ENCODE peak calls at places on chromosomes 7 and 10, in five cellular contexts. U, H, C, M and G are unnamed samples.

GRCh38 chr10:77836299-77836820 is 90.2 kb downstream of the DLG5 start:
- DNase-seq in U (peak; percentile 89), H (no peak), M (peak; percentile 27), C (peak; percentile 68), G (peak; percentile 90)

GRCh38 chr7:105149827-105150226 is 135.8 kb downstream of the KMT2E start:
- DNase-seq in U (no peak), C (no peak), H (peak; percentile 45), M (no peak), G (no peak)

GRCh38 chr7:47190462-47190861 is 391.4 kb downstream of the TNS3 start:
- DNase-seq in H (no peak), C (no peak), M (no peak), U (no peak), G (no peak)

GRCh38 chr10:133261726-133262325 is 14.8 kb downstream of the ADAM8 start:
- DNase-seq in C (peak; percentile 95), H (peak; percentile 89), U (peak; percentile 77), M (peak; percentile 82), G (no peak)

GRCh38 chr10:60870803-60871202 is 73.2 kb downstream of the RHOBTB1 start:
- DNase-seq in U (no peak), M (no peak), H (no peak), C (no peak), G (no peak)

GRCh38 chr7:40008218-40008815 is 58.3 kb downstream of the CDK13 start:
- DNase-seq in M (no peak), C (no peak), U (no peak), H (peak; percentile 89), G (no peak)

GRCh38 chr10:93893646-93894515 is at the start of gene SLC35G1:
- DNase-seq in M (peak; percentile 44), H (peak; percentile 84), U (peak; percentile 57), C (peak; percentile 86), G (no peak)

GRCh38 chr10:45470098-45471012 is 96.3 kb downstream of the ALOX5 start:
- DNase-seq in H (peak; percentile 18), M (no peak), C (no peak), U (peak; percentile 68), G (peak; percentile 32)

GRCh38 chr7:139936760-139937310 is 107.8 kb downstream of the TBXAS1 start:
- DNase-seq in U (no peak), C (no peak), H (peak; percentile 67), M (no peak), G (no peak)

GRCh38 chr7:104926905-104927454 is 87.0 kb upstream of the KMT2E start:
- DNase-seq in U (no peak), H (no peak), C (no peak), M (no peak), G (no peak)

GRCh38 chr7:116809636-116810266 is 52.6 kb upstream of the CAPZA2 start:
- DNase-seq in M (no peak), C (no peak), H (peak; percentile 93), U (peak; percentile 9), G (peak; percentile 19)

GRCh38 chr10:104328916-104329710 is 9.2 kb downstream of the ITPRIP start:
- DNase-seq in H (peak; percentile 82), U (peak; percentile 78), M (no peak), C (peak; percentile 61), G (peak; percentile 87)

GRCh38 chr7:27112960-27113949 is 10.8 kb upstream of the HOXA2 start:
- DNase-seq in H (no peak), C (no peak), M (no peak), U (no peak), G (no peak)

GRCh38 chr7:129877146-129877792 is 75.5 kb downstream of the UBE2H start:
- DNase-seq in H (peak; percentile 62), C (no peak), M (no peak), U (no peak), G (no peak)

GRCh38 chr10:75396861-75397570 is 4.5 kb downstream of the ZNF503 start:
- DNase-seq in U (no peak), C (peak; percentile 62), M (no peak), H (peak; percentile 48), G (no peak)

GRCh38 chr7:24197852-24198251 is 86.1 kb upstream of the NPY start:
- DNase-seq in M (no peak), C (no peak), U (no peak), H (no peak), G (no peak)

GRCh38 chr10:49171326-49172140 is 16.7 kb downstream of the TMEM273 start:
- DNase-seq in U (no peak), H (no peak), C (no peak), M (no peak), G (no peak)

GRCh38 chr7:1251796-1252542 is 19.3 kb downstream of the UNCX start:
- DNase-seq in C (no peak), H (no peak), M (no peak), U (no peak), G (no peak)

GRCh38 chr10:95406651-95407280 is 116.0 kb upstream of the PDLIM1 start:
- DNase-seq in M (no peak), C (peak; percentile 90), H (no peak), U (no peak), G (no peak)

GRCh38 chr7:95725170-95725569 is 47.2 kb upstream of the DYNC1I1 start:
- DNase-seq in U (no peak), M (no peak), C (no peak), H (no peak), G (no peak)

GRCh38 chr7:80827238-80827633 is 91.6 kb downstream of the SEMA3C start:
- DNase-seq in U (no peak), C (no peak), H (peak; percentile 54), M (no peak), G (no peak)

GRCh38 chr7:131557521-131558385 is 1.3 kb upstream of the PODXL start:
- DNase-seq in C (peak; percentile 62), H (peak; percentile 44), M (no peak), U (no peak), G (no peak)

GRCh38 chr10:124736491-124737136 is 7.6 kb downstream of the FAM53B start:
- DNase-seq in C (peak; percentile 91), M (no peak), H (peak; percentile 75), U (no peak), G (no peak)

GRCh38 chr10:35153723-35154122 is 27.1 kb downstream of the CREM start:
- DNase-seq in H (no peak), C (no peak), U (no peak), M (no peak), G (no peak)

GRCh38 chr10:15262036-15262713 is 93.7 kb upstream of the NMT2 start:
- DNase-seq in M (no peak), U (no peak), H (peak; percentile 20), C (no peak), G (no peak)

GRCh38 chr10:103578782-103579382 is 85.4 kb downstream of the NEURL1 start:
- DNase-seq in H (no peak), C (no peak), U (no peak), M (no peak), G (no peak)

GRCh38 chr7:151409555-151410404 is at the start of gene WDR86:
- DNase-seq in M (no peak), H (peak; percentile 20), C (no peak), U (peak; percentile 49), G (peak; percentile 61)

GRCh38 chr10:7185367-7185690 is 225.5 kb downstream of the SFMBT2 start:
- DNase-seq in H (no peak), M (no peak), C (no peak), U (no peak), G (no peak)